ENCODE peak calls at places on chromosomes 13 and 19, in four cellular contexts. S is H9, T is trophoblast cell, L is mesenchymal stem cell. F is an unnamed sample.
A peak's percentile ranks its signal among the peaks of the same experiment; 100 is the strongest.

GRCh38 chr13:92433386-92433785 is 793.2 kb upstream of the GPC6 start:
- DNase-seq in L (no peak), S (no peak), T (no peak), F (no peak)

GRCh38 chr19:13937479-13938360 is 497 bp downstream of the PODNL1 start:
- DNase-seq in T (no peak), L (no peak), S (peak; percentile 45), F (no peak)

GRCh38 chr19:17294051-17294891 is 9.0 kb downstream of the ABHD8 start:
- DNase-seq in S (peak; percentile 88), L (no peak), T (peak; percentile 79), F (no peak)

GRCh38 chr19:17525141-17525540 is 13.7 kb downstream of the PGLS start:
- DNase-seq in T (no peak), L (no peak), S (no peak), F (no peak)

GRCh38 chr13:51619614-51620013 is 35.4 kb downstream of the WDFY2 start:
- DNase-seq in T (no peak), L (peak; percentile 59), S (no peak), F (peak; percentile 85)

GRCh38 chr19:35055715-35056179 is 14.2 kb downstream of the HPN start:
- DNase-seq in L (no peak), S (peak; percentile 94), T (no peak), F (no peak)

GRCh38 chr19:55345818-55346724 is 6.4 kb downstream of the KMT5C start:
- DNase-seq in T (no peak), L (no peak), S (no peak), F (no peak)

GRCh38 chr13:64756621-64757020 is 2473.5 kb downstream of the PCDH9 start:
- DNase-seq in T (no peak), L (no peak), S (no peak), F (no peak)

GRCh38 chr13:74087304-74087703 is 46.9 kb downstream of the KLF12 start:
- DNase-seq in T (no peak), L (no peak), S (no peak), F (no peak)

GRCh38 chr13:66994498-66995365 is 235.4 kb downstream of the PCDH9 start:
- DNase-seq in S (no peak), T (no peak), L (no peak), F (no peak)

GRCh38 chr13:76016799-76017198 is 380.7 kb downstream of the LMO7 start:
- DNase-seq in L (no peak), S (peak; percentile 55), T (peak; percentile 63), F (peak; percentile 23)

GRCh38 chr13:22278336-22278929 is 607.6 kb downstream of the FGF9 start:
- DNase-seq in L (peak; percentile 1), S (peak; percentile 49), T (no peak), F (peak; percentile 63)

GRCh38 chr19:32779082-32779481 is 59.5 kb downstream of the TDRD12 start:
- DNase-seq in S (peak; percentile 45), T (no peak), L (no peak), F (no peak)

GRCh38 chr19:40659116-40659515 is 31.3 kb downstream of the NUMBL start:
- DNase-seq in T (no peak), S (no peak), L (no peak), F (no peak)

GRCh38 chr13:20126460-20127262 is 34.2 kb downstream of the GJA3 start:
- DNase-seq in T (no peak), L (no peak), S (peak; percentile 27), F (no peak)

GRCh38 chr13:31328549-31329229 is 128.9 kb downstream of the B3GLCT start:
- DNase-seq in S (no peak), T (no peak), L (no peak), F (peak; percentile 14)

GRCh38 chr13:90622547-90622946 is 724.9 kb upstream of the MIR17HG start:
- DNase-seq in T (no peak), L (no peak), S (no peak), F (no peak)

GRCh38 chr13:41008349-41008980 is 10.7 kb downstream of the ELF1 start:
- DNase-seq in T (no peak), L (peak; percentile 78), S (no peak), F (peak; percentile 90)

GRCh38 chr19:535017-535835 is 3.7 kb downstream of the CDC34 start:
- DNase-seq in T (peak; percentile 93), S (peak; percentile 28), L (no peak), F (no peak)

GRCh38 chr19:38684078-38684861 is 36.8 kb downstream of the ACTN4 start:
- DNase-seq in S (peak; percentile 46), T (peak; percentile 73), L (peak; percentile 94), F (peak; percentile 91)

GRCh38 chr19:31698352-31698751 is 349.1 kb upstream of the TSHZ3 start:
- DNase-seq in L (no peak), S (no peak), T (no peak), F (no peak)

GRCh38 chr13:76552807-76553206 is 333.4 kb downstream of the KCTD12 start:
- DNase-seq in L (no peak), T (no peak), S (no peak), F (no peak)

GRCh38 chr19:18675779-18676178 is 7.7 kb upstream of the CRTC1 start:
- DNase-seq in T (no peak), L (no peak), S (peak; percentile 56), F (no peak)

GRCh38 chr19:31419871-31420430 is 70.7 kb upstream of the TSHZ3 start:
- DNase-seq in L (no peak), T (no peak), S (peak; percentile 56), F (no peak)

GRCh38 chr19:46815833-46816627 is 27.6 kb upstream of the SLC1A5 start:
- DNase-seq in T (no peak), L (no peak), S (no peak), F (no peak)
- H2BK120ac ChIP-seq in T (no peak overlapping the region), L (no peak overlapping the region), S (no peak overlapping the region), F (no peak overlapping the region)

GRCh38 chr19:37654118-37654517 is 1.1 kb downstream of the ZFP30 start:
- DNase-seq in T (no peak), L (no peak), S (no peak), F (no peak)
- H2AFZ ChIP-seq in T (no peak overlapping the region), L (no peak overlapping the region), S (no peak overlapping the region), F (no peak overlapping the region)

GRCh38 chr13:112711528-112712265 is 21.9 kb downstream of the ATP11A start:
- DNase-seq in S (peak; percentile 93), L (peak; percentile 98), T (peak; percentile 96), F (peak; percentile 98)
- H2BK120ac ChIP-seq in S (no peak overlapping the region), L (peak overlapping the region; percentile 56), T (peak overlapping the region; percentile 81), F (peak overlapping the region; percentile 94)

DNA sequence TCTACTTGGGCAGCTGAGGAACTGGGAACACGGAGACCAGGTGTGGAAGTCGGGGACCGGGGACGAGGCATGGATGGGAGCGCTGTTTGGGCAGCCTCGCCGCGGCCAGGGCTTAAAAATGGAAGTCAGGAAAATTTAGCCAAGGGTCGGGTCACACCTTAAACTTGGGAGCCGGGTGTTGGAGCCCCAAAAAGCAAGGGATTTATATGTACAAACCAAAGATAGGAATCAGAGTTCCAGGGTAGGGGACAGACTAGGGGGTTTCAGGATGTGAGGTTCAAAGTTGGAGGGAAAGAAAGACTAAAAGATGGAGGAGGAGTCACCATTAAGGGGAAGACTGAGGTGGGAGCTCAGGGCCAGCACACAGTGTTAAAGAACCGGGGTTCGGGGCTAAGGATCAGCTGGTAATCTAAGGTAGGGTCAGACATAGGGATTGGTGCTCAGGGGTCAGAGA is 530 bp downstream of the FOXA3 start:
- DNase-seq in L (no peak), T (no peak), S (no peak), F (no peak)
- H2AFZ ChIP-seq in L (no peak overlapping the region), T (peak overlapping the region; percentile 20), S (no peak overlapping the region), F (peak overlapping the region; percentile 78)

DNA sequence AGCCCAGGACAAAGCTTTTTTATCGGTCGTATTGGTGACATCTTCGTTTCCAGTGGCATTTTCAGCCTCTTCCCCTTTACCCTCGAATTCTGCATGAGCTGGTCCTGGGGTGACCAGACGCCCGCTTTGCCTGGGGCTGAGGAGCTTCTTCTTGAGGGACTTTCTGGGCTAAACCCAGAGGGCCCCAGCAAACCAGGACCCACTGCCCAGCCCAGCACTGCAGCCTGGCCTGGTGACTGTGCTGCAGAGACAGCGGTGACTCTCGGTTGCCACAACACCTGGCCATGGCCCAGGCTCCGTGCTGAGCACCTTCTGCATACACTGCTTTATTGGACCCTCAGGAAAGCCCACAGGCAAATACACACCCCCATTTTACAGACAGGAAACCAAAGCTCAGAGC is 21.0 kb downstream of the SPACA7 start:
- DNase-seq in T (no peak), S (no peak), L (no peak), F (no peak)
- H2BK120ac ChIP-seq in T (no peak overlapping the region), S (no peak overlapping the region), L (no peak overlapping the region), F (no peak overlapping the region)

GRCh38 chr13:109785141-109785891 is 1.1 kb downstream of the IRS2 start:
- DNase-seq in L (peak; percentile 69), T (peak; percentile 40), S (peak; percentile 42), F (peak; percentile 57)
- H2AFZ ChIP-seq in L (peak overlapping the region; percentile 66), T (peak overlapping the region; percentile 26), S (no peak overlapping the region), F (peak overlapping the region; percentile 89)